ENCODE peak calls at places on chromosome 1, in nine cellular contexts. G, C, W, K, M, Z, V, T and A are unnamed samples.

GRCh38 chr1:230136453-230137327 is 69.7 kb downstream of the GALNT2 start:
- DNase-seq in K (no peak), T (no peak), W (no peak), V (no peak), C (no peak), Z (no peak), M (peak), G (peak), A (no peak)

GRCh38 chr1:169644298-169644697 is 14.4 kb upstream of the SELP start:
- DNase-seq in G (no peak), Z (no peak), V (no peak), M (no peak), T (no peak), K (no peak), W (no peak), C (no peak), A (no peak)

GRCh38 chr1:116380499-116381316 is 7.7 kb downstream of the ATP1A1 start:
- DNase-seq in W (no peak), Z (no peak), G (peak), C (peak), T (no peak), V (no peak), K (no peak), M (no peak), A (peak)

GRCh38 chr1:18047122-18047521 is 60.5 kb upstream of the IGSF21 start:
- DNase-seq in M (no peak), Z (no peak), C (no peak), T (no peak), V (no peak), K (no peak), G (no peak), W (no peak), A (no peak)

GRCh38 chr1:26553942-26554682 is 24.6 kb downstream of the RPS6KA1 start:
- DNase-seq in T (no peak), V (no peak), W (no peak), C (no peak), G (no peak), M (no peak), Z (no peak), K (no peak), A (no peak)

GRCh38 chr1:62389531-62389930 is 47.3 kb upstream of the USP1 start:
- DNase-seq in Z (no peak), K (no peak), W (no peak), M (no peak), V (no peak), C (no peak), G (peak), T (no peak), A (no peak)

GRCh38 chr1:154945160-154945961 is 8.8 kb upstream of the PMVK start:
- DNase-seq in T (no peak), W (no peak), C (no peak), M (no peak), Z (no peak), K (no peak), G (no peak), V (no peak), A (no peak)

GRCh38 chr1:92909321-92909720 is 51.9 kb downstream of the DIPK1A start:
- DNase-seq in W (peak), C (no peak), Z (no peak), K (peak), G (peak), V (no peak), T (no peak), M (no peak), A (no peak)

GRCh38 chr1:152461544-152461943 is 47.5 kb upstream of the CRNN start:
- DNase-seq in T (no peak), Z (no peak), C (peak), K (peak), M (no peak), W (peak), V (peak), G (peak), A (peak)
- TF ChIP-seq CTCF in T (peak), Z (peak), C (peak), K (peak), M (peak), W (peak), V (peak), G (peak), A (peak)

GRCh38 chr1:11653101-11653601 is 1.1 kb downstream of the FBXO2 start:
- DNase-seq in V (no peak), G (no peak), T (no peak), Z (no peak), M (no peak), K (no peak), C (no peak), W (peak), A (no peak)

GRCh38 chr1:11654571-11655262 is at the start of gene FBXO44:
- DNase-seq in K (no peak), T (peak), M (peak), V (peak), C (peak), Z (peak), G (no peak), W (peak), A (peak)

GRCh38 chr1:11652203-11652780 is 1.9 kb downstream of the FBXO2 start:
- DNase-seq in G (no peak), V (no peak), W (no peak), M (no peak), K (no peak), C (no peak), Z (no peak), T (no peak), A (no peak)

GRCh38 chr1:11655263-11656079 is 794 bp downstream of the FBXO44 start:
- DNase-seq in G (no peak), Z (no peak), W (no peak), K (no peak), T (no peak), V (no peak), M (no peak), C (no peak), A (no peak)

GRCh38 chr1:11653616-11654570 is at the start of gene FBXO2:
- DNase-seq in K (no peak), M (peak), Z (no peak), W (peak), T (no peak), V (no peak), C (peak), G (no peak), A (peak)
- TF ChIP-seq CTCF in K (no peak), M (no peak), Z (no peak), W (no peak), T (no peak), V (no peak), C (no peak), G (no peak), A (no peak)

GRCh38 chr1:15768388-15768787 is 9.8 kb downstream of the FBLIM1 start:
- DNase-seq in C (no peak), T (no peak), M (no peak), Z (no peak), K (no peak), V (no peak), G (no peak), W (no peak), A (no peak)

GRCh38 chr1:15764890-15765289 is 6.3 kb downstream of the FBLIM1 start:
- DNase-seq in W (no peak), M (no peak), C (no peak), G (no peak), Z (no peak), V (no peak), K (no peak), T (no peak), A (no peak)

GRCh38 chr1:15770313-15770962 is 11.8 kb downstream of the FBLIM1 start:
- DNase-seq in T (no peak), G (no peak), Z (no peak), V (no peak), C (no peak), M (no peak), K (no peak), W (no peak), A (no peak)

GRCh38 chr1:15765495-15766194 is 7.0 kb downstream of the FBLIM1 start:
- DNase-seq in C (no peak), T (no peak), M (no peak), V (no peak), G (peak), Z (no peak), K (peak), W (peak), A (no peak)

DNA sequence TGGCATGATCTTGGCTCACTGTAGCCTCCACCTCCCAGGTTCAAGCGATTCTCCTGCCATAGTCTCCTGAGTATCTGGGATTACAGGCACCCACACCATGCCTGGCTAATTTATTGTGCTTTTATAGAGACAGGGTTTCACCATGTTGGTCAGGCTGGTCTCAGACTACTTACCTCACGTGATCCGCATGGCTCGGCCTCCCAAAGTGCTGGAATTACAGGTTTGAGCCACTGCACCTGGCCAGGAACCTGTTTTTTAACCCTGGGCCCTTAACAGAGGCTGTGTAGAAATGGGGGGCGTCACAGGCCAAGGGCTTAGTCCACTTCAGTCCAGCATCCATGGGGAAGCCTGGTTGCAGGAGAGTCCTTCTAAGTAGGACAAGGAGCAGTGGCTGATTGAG is 9.3 kb downstream of the FBLIM1 start:
- DNase-seq in Z (no peak), K (no peak), C (no peak), W (no peak), M (no peak), V (no peak), T (no peak), G (no peak), A (no peak)
- TF ChIP-seq CTCF in Z (no peak), K (no peak), C (no peak), W (no peak), M (no peak), V (no peak), T (no peak), G (no peak), A (no peak)

DNA sequence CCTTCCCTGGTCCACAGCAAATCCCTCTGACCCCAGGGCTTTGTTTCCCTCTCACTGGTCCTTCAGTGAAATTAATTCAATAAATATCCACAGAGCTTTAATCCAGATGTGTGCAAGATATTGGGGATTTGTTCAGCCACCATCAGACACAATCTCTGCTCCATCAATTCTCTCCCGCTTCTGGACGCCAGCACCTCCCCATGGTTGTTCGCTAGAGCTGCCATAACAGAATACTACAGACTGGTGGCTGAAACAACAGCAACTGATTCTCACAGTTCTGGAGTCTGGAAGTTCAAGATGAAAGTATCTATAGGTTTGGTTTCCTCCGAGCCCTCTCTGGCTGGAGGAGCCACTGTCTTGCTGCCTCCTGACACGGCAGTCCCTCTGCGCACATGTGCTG is 303.9 kb downstream of the SMYD3 start:
- DNase-seq in K (no peak), G (no peak), V (no peak), Z (no peak), C (no peak), M (no peak), W (no peak), T (no peak), A (no peak)
- TF ChIP-seq CTCF in K (no peak), G (no peak), V (no peak), Z (no peak), C (no peak), M (no peak), W (no peak), T (no peak), A (no peak)

GRCh38 chr1:201877877-201878339 is 10.8 kb upstream of the SHISA4 start:
- DNase-seq in W (peak), T (no peak), K (no peak), M (peak), C (peak), G (peak), V (no peak), Z (no peak), A (peak)

GRCh38 chr1:201880928-201881571 is 7.6 kb upstream of the SHISA4 start:
- DNase-seq in C (no peak), Z (no peak), K (no peak), M (no peak), W (no peak), G (no peak), T (no peak), V (no peak), A (no peak)

GRCh38 chr1:201881617-201882016 is 7.1 kb upstream of the SHISA4 start:
- DNase-seq in V (no peak), K (no peak), G (no peak), Z (no peak), C (no peak), T (no peak), W (no peak), M (no peak), A (no peak)

GRCh38 chr1:201874672-201875071 is 14.0 kb upstream of the SHISA4 start:
- DNase-seq in W (no peak), Z (no peak), G (no peak), M (no peak), V (no peak), C (no peak), K (no peak), T (no peak), A (no peak)

DNA sequence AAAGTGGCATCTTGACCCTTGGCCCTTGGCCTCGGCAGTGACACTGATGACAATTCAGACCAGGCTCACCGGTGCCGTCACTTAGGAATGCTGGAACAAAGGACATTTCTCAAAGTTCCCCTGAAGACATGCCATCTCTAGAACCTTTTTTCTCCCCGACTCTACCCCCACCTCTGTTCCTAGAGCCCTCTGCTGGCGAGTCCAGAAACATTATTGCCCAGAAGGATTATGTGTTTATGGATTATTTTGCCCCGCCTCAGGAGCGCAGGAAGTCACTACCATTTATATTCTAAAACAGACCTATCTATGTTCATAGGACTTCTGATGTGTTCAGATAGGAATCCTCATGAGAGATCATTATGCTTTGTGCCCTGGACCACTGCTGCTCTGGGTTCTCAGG is 12.6 kb upstream of the SHISA4 start:
- DNase-seq in G (peak), C (no peak), K (no peak), V (no peak), W (no peak), Z (no peak), M (no peak), T (no peak), A (no peak)
- TF ChIP-seq CTCF in G (peak), C (no peak), K (peak), V (no peak), W (no peak), Z (peak), M (peak), T (peak), A (no peak)

GRCh38 chr1:240295811-240296210 is 204.1 kb downstream of the FMN2 start:
- DNase-seq in G (peak), T (no peak), M (no peak), K (no peak), V (no peak), W (no peak), Z (no peak), C (no peak), A (no peak)

GRCh38 chr1:240293706-240294105 is 202.0 kb downstream of the FMN2 start:
- DNase-seq in G (no peak), C (no peak), M (no peak), V (no peak), W (no peak), T (no peak), Z (no peak), K (no peak), A (no peak)

DNA sequence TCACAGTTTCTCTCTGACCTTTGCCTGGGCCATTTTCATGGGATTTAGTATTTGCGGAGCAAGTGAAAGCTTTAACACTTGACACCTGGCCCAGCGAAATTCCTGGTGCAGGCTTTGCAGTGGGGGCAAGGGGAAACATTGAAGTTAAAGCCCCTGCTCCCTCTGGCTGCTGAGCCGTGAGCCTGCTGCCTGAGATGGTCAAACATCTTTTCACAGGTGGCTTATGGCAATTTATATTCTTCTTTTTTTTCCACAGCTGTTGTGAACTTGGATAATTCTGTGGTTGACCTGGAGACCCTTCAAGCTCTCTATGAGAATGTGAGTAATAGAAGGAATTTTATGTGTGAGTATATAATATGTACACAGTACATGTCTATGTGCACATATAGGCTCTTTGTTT is 202.9 kb downstream of the FMN2 start:
- DNase-seq in Z (no peak), V (no peak), W (no peak), C (no peak), M (peak), G (no peak), T (no peak), K (no peak), A (no peak)
- TF ChIP-seq CTCF in Z (no peak), V (no peak), W (no peak), C (no peak), M (no peak), G (no peak), T (no peak), K (no peak), A (no peak)